ENCODE peak calls at places on chromosomes 1 and 21, in five cellular contexts. One of them, this sample, is unnamed.

GRCh38 chr1:160522622-160523345 is at the start of gene SLAMF6:
- DNase-seq in head of caudate nucleus: no peak
- DNase-seq in NCI-H1694 treated with DMSO at 0.1 percent for 48 hours: no peak
- DNase-seq in hepatic stellate cell: no peak
- DNase-seq in NCI-H1092: no peak
- DNase-seq in this sample: no peak

GRCh38 chr1:203085528-203086406 is at the start of gene MYOG:
- DNase-seq in NCI-H1694 treated with DMSO at 0.1 percent for 48 hours: peak
- DNase-seq in head of caudate nucleus: no peak
- DNase-seq in NCI-H1092: peak
- DNase-seq in hepatic stellate cell: no peak
- DNase-seq in this sample: no peak

GRCh38 chr1:245019904-245020486 is 134.8 kb upstream of the KIF26B start:
- DNase-seq in head of caudate nucleus: no peak
- DNase-seq in hepatic stellate cell: no peak
- DNase-seq in NCI-H1694 treated with DMSO at 0.1 percent for 48 hours: no peak
- DNase-seq in NCI-H1092: no peak
- DNase-seq in this sample: no peak

GRCh38 chr1:94542088-94542671 is 621 bp upstream of the F3 start:
- DNase-seq in NCI-H1694 treated with DMSO at 0.1 percent for 48 hours: no peak
- DNase-seq in head of caudate nucleus: no peak
- DNase-seq in NCI-H1092: no peak
- DNase-seq in hepatic stellate cell: peak
- DNase-seq in this sample: no peak

GRCh38 chr1:182935716-182936115 is 17.2 kb downstream of the SHCBP1L start:
- DNase-seq in NCI-H1694 treated with DMSO at 0.1 percent for 48 hours: no peak
- DNase-seq in head of caudate nucleus: no peak
- DNase-seq in NCI-H1092: no peak
- DNase-seq in hepatic stellate cell: no peak
- DNase-seq in this sample: no peak

GRCh38 chr1:185996211-185996610 is 262.0 kb downstream of the HMCN1 start:
- DNase-seq in hepatic stellate cell: peak
- DNase-seq in NCI-H1092: no peak
- DNase-seq in head of caudate nucleus: no peak
- DNase-seq in NCI-H1694 treated with DMSO at 0.1 percent for 48 hours: no peak
- DNase-seq in this sample: no peak

GRCh38 chr1:161200421-161200991 is 1.7 kb upstream of the ADAMTS4 start:
- DNase-seq in head of caudate nucleus: peak
- DNase-seq in NCI-H1694 treated with DMSO at 0.1 percent for 48 hours: no peak
- DNase-seq in NCI-H1092: no peak
- DNase-seq in hepatic stellate cell: no peak
- DNase-seq in this sample: no peak

GRCh38 chr1:200406161-200406797 is 3.6 kb downstream of the ZNF281 start:
- DNase-seq in hepatic stellate cell: no peak
- DNase-seq in NCI-H1092: no peak
- DNase-seq in head of caudate nucleus: no peak
- DNase-seq in NCI-H1694 treated with DMSO at 0.1 percent for 48 hours: no peak
- DNase-seq in this sample: no peak

GRCh38 chr1:173097001-173097400 is 46.3 kb upstream of the TNFSF18 start:
- DNase-seq in NCI-H1694 treated with DMSO at 0.1 percent for 48 hours: no peak
- DNase-seq in hepatic stellate cell: no peak
- DNase-seq in head of caudate nucleus: no peak
- DNase-seq in NCI-H1092: no peak
- DNase-seq in this sample: no peak

GRCh38 chr1:4655674-4656532 is 1.5 kb downstream of the AJAP1 start:
- DNase-seq in head of caudate nucleus: peak
- DNase-seq in hepatic stellate cell: peak
- DNase-seq in NCI-H1092: no peak
- DNase-seq in NCI-H1694 treated with DMSO at 0.1 percent for 48 hours: no peak
- DNase-seq in this sample: no peak

GRCh38 chr1:221772107-221772506 is 30.2 kb upstream of the DUSP10 start:
- DNase-seq in NCI-H1694 treated with DMSO at 0.1 percent for 48 hours: no peak
- DNase-seq in NCI-H1092: no peak
- DNase-seq in hepatic stellate cell: no peak
- DNase-seq in head of caudate nucleus: no peak
- DNase-seq in this sample: no peak

GRCh38 chr1:227898502-227899140 is 49.1 kb downstream of the WNT9A start:
- DNase-seq in NCI-H1694 treated with DMSO at 0.1 percent for 48 hours: no peak
- DNase-seq in hepatic stellate cell: no peak
- DNase-seq in NCI-H1092: no peak
- DNase-seq in head of caudate nucleus: no peak
- DNase-seq in this sample: no peak

GRCh38 chr1:50209749-50210148 is 101.0 kb downstream of the ELAVL4 start:
- DNase-seq in NCI-H1092: no peak
- DNase-seq in head of caudate nucleus: no peak
- DNase-seq in hepatic stellate cell: no peak
- DNase-seq in NCI-H1694 treated with DMSO at 0.1 percent for 48 hours: no peak
- DNase-seq in this sample: no peak

GRCh38 chr1:93483606-93484005 is 35.7 kb downstream of the FNBP1L start:
- DNase-seq in head of caudate nucleus: no peak
- DNase-seq in NCI-H1092: no peak
- DNase-seq in hepatic stellate cell: no peak
- DNase-seq in NCI-H1694 treated with DMSO at 0.1 percent for 48 hours: no peak
- DNase-seq in this sample: no peak

GRCh38 chr1:42282024-42282579 is 52.9 kb downstream of the FOXJ3 start:
- DNase-seq in NCI-H1694 treated with DMSO at 0.1 percent for 48 hours: peak
- DNase-seq in hepatic stellate cell: peak
- DNase-seq in NCI-H1092: no peak
- DNase-seq in head of caudate nucleus: no peak
- DNase-seq in this sample: no peak

GRCh38 chr21:43812139-43812821 is 22.9 kb downstream of the RRP1 start:
- DNase-seq in NCI-H1694 treated with DMSO at 0.1 percent for 48 hours: peak
- DNase-seq in hepatic stellate cell: peak
- DNase-seq in head of caudate nucleus: no peak
- DNase-seq in NCI-H1092: no peak
- DNase-seq in this sample: peak

GRCh38 chr1:200409203-200409760 is 554 bp downstream of the ZNF281 start:
- DNase-seq in hepatic stellate cell: peak
- DNase-seq in head of caudate nucleus: no peak
- DNase-seq in NCI-H1092: no peak
- DNase-seq in NCI-H1694 treated with DMSO at 0.1 percent for 48 hours: no peak
- DNase-seq in this sample: no peak

GRCh38 chr1:175317309-175317708 is 124.7 kb upstream of the KIAA0040 start:
- DNase-seq in NCI-H1694 treated with DMSO at 0.1 percent for 48 hours: no peak
- DNase-seq in NCI-H1092: no peak
- DNase-seq in hepatic stellate cell: no peak
- DNase-seq in head of caudate nucleus: no peak
- DNase-seq in this sample: no peak

This sample was measured in NCI-H2107.